ENCODE peak calls at places on chromosomes 2 and 18, in seven cellular contexts. V is islet precursor cell, J is ACHN, A is fibroblast of the aortic adventitia, K is IMR-90, H is T1000, Z is BE2C. C is an unnamed sample.

GRCh38 chr2:234495801-234496441 is 960 bp downstream of the ARL4C start:
- DNase-seq in V (peak; percentile 69), J (no peak), A (peak; percentile 46), K (peak; percentile 32), H (no peak), Z (peak; percentile 58), C (peak; percentile 12)

GRCh38 chr2:226215902-226216503 is 583.6 kb downstream of the IRS1 start:
- DNase-seq in V (peak; percentile 84), J (peak; percentile 76), A (peak; percentile 32), K (peak; percentile 54), H (no peak), Z (peak; percentile 48), C (no peak)

GRCh38 chr2:241417626-241418025 is 61.5 kb downstream of the FARP2 start:
- DNase-seq in V (no peak), J (no peak), A (no peak), K (no peak), H (no peak), Z (no peak), C (no peak)

GRCh38 chr2:22126978-22127377 is 1003.2 kb downstream of the TDRD15 start:
- DNase-seq in V (no peak), J (no peak), A (no peak), K (no peak), H (no peak), Z (no peak), C (no peak)

GRCh38 chr18:8842506-8842905 is 137.2 kb downstream of the MTCL1 start:
- DNase-seq in V (no peak), J (no peak), A (no peak), K (no peak), H (no peak), Z (no peak), C (no peak)

GRCh38 chr2:192208848-192209247 is 14.1 kb upstream of the TMEFF2 start:
- DNase-seq in V (no peak), J (no peak), A (no peak), K (peak; percentile 33), H (no peak), Z (no peak), C (no peak)

GRCh38 chr2:216535454-216535995 is 36.9 kb downstream of the RPL37A start:
- DNase-seq in V (peak; percentile 87), J (no peak), A (peak; percentile 82), K (peak; percentile 99), H (peak; percentile 20), Z (no peak), C (peak; percentile 51)

GRCh38 chr2:165008916-165009315 is 53.6 kb upstream of the SLC38A11 start:
- DNase-seq in V (no peak), J (peak; percentile 49), A (no peak), K (no peak), H (no peak), Z (no peak), C (peak; percentile 80)

GRCh38 chr18:59272221-59272888 is 899 bp downstream of the RAX start:
- DNase-seq in V (no peak), J (no peak), A (no peak), K (no peak), H (no peak), Z (no peak), C (no peak)

GRCh38 chr2:173752152-173752551 is 213.0 kb downstream of the SP3 start:
- DNase-seq in V (peak; percentile 37), J (peak; percentile 25), A (peak; percentile 44), K (no peak), H (no peak), Z (no peak), C (no peak)

GRCh38 chr2:102278720-102279390 is 32.5 kb upstream of the IL1RL1 start:
- DNase-seq in V (peak; percentile 65), J (no peak), A (no peak), K (peak; percentile 42), H (no peak), Z (no peak), C (no peak)

GRCh38 chr18:72468011-72468710 is 76.0 kb downstream of the CBLN2 start:
- DNase-seq in V (no peak), J (peak; percentile 27), A (no peak), K (no peak), H (no peak), Z (no peak), C (no peak)

GRCh38 chr2:157830696-157831570 is 45.2 kb downstream of the ACVR1 start:
- DNase-seq in V (no peak), J (peak; percentile 95), A (peak; percentile 95), K (peak; percentile 97), H (no peak), Z (no peak), C (peak; percentile 54)

C was measured in RCC 7860.